ENCODE peak calls at places on chromosomes 16 and 17, in six cellular contexts. I, Z, W, C, J and G are unnamed samples.

GRCh38 chr16:57842606-57843005 is 40.3 kb upstream of the KIFC3 start:
- DNase-seq in I (no peak), Z (no peak), W (no peak), C (no peak), J (no peak), G (no peak)

GRCh38 chr16:49462989-49463371 is 89.4 kb downstream of the C16orf78 start:
- DNase-seq in I (no peak), Z (no peak), W (peak), C (peak), J (no peak), G (no peak)

GRCh38 chr16:13376174-13376573 is 474.8 kb downstream of the SHISA9 start:
- DNase-seq in I (no peak), Z (no peak), W (no peak), C (no peak), J (no peak), G (no peak)

GRCh38 chr17:72030067-72030899 is 90.5 kb upstream of the SOX9 start:
- DNase-seq in I (no peak), Z (no peak), W (peak), C (peak), J (no peak), G (peak)

GRCh38 chr17:48832491-48832890 is 1.7 kb downstream of the CALCOCO2 start:
- DNase-seq in I (no peak), Z (no peak), W (no peak), C (no peak), J (no peak), G (no peak)

GRCh38 chr17:78679495-78680395 is 102.3 kb downstream of the CYTH1 start:
- DNase-seq in I (no peak), Z (no peak), W (no peak), C (no peak), J (no peak), G (no peak)

GRCh38 chr17:39617446-39618251 is 9.1 kb upstream of the PPP1R1B start:
- DNase-seq in I (no peak), Z (no peak), W (peak), C (peak), J (peak), G (no peak)

GRCh38 chr16:55664786-55665407 is 9.1 kb downstream of the SLC6A2 start:
- DNase-seq in I (no peak), Z (no peak), W (no peak), C (no peak), J (no peak), G (no peak)

GRCh38 chr16:84466692-84467091 is 37.8 kb downstream of the MEAK7 start:
- DNase-seq in I (no peak), Z (no peak), W (no peak), C (no peak), J (no peak), G (no peak)

GRCh38 chr17:2899911-2900310 is 103.7 kb downstream of the RAP1GAP2 start:
- DNase-seq in I (no peak), Z (no peak), W (no peak), C (peak), J (no peak), G (no peak)

GRCh38 chr17:6495450-6496115 is 51.3 kb downstream of the PIMREG start:
- DNase-seq in I (no peak), Z (no peak), W (no peak), C (no peak), J (peak), G (no peak)

GRCh38 chr17:63249256-63250006 is 196.7 kb downstream of the CYB561 start:
- DNase-seq in I (no peak), Z (no peak), W (no peak), C (no peak), J (no peak), G (peak)

GRCh38 chr16:12573730-12574383 is 229.8 kb downstream of the CPPED1 start:
- DNase-seq in I (no peak), Z (no peak), W (peak), C (peak), J (no peak), G (no peak)

GRCh38 chr17:40862985-40863733 is 3.9 kb downstream of the KRT12 start:
- DNase-seq in I (no peak), Z (no peak), W (peak), C (no peak), J (no peak), G (no peak)

GRCh38 chr17:7416323-7416722 is 3.8 kb upstream of the SPEM1 start:
- DNase-seq in I (no peak), Z (no peak), W (peak), C (no peak), J (no peak), G (no peak)

GRCh38 chr17:38667099-38667786 is 7.5 kb downstream of the EPOP start:
- DNase-seq in I (peak), Z (no peak), W (peak), C (peak), J (peak), G (peak)

GRCh38 chr16:86029131-86029741 is 130.3 kb downstream of the IRF8 start:
- DNase-seq in I (no peak), Z (no peak), W (no peak), C (peak), J (no peak), G (no peak)

GRCh38 chr16:31403590-31404352 is 10.6 kb downstream of the ITGAD start:
- DNase-seq in I (no peak), Z (no peak), W (no peak), C (no peak), J (no peak), G (no peak)

DNA sequence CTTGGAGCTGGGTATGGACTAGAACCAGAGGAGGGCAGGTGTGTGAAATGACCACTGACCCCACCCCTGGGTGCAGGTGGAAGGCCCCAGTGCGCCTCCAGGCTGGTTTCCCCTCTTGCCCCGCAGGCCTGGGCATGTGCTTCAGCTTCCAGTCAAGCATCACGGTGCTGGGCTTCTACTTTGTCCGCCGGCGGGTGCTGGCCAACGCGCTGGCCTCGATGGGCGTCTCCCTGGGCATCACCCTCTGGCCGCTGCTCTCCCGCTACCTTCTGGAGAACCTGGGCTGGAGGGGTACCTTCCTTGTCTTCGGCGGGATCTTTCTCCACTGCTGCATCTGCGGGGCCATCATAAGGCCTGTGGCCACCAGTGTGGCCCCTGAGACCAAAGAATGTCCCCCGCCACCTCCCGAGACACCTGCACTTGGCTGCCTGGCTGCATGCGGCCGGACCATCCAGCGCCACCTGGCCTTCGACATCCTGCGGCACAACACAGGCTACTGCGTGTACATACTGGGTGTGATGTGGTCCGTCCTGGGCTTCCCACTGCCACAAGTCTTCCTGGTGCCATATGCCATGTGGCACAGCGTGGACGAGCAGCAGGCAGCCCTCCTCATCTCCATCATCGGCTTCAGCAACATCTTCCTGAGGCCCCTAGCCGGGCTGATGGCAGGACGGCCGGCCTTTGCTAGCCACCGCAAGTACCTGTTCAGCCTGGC is 9.7 kb upstream of the ARMC7 start:
- DNase-seq in I (no peak), Z (no peak), W (no peak), C (no peak), J (no peak), G (no peak)
- H3K4me3 ChIP-seq in I (no peak), Z (no peak), W (no peak), C (no peak), J (no peak), G (no peak)

DNA sequence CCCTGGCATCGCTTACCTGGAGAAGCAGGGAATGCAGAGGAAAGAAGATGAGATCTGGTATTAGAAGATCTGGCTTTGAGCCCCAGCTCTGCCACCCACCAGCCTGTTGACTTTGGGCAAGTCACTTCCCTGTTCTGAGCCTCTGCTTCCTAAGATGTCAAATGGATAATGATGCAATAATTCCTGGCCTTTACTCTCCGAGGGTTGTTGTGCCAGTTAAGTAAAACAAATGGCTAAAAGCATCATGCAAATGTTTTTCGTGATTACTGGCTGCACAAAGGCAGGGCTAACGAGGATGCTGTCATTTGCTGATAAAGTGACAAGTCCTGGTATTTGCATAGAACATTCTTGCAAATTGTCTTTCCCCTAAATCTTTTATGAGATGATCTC is 1.3 kb upstream of the ZNF821 start:
- DNase-seq in I (no peak), Z (no peak), W (no peak), C (no peak), J (no peak), G (no peak)
- H3K4me3 ChIP-seq in I (no peak), Z (no peak), W (no peak), C (no peak), J (no peak), G (no peak)

GRCh38 chr17:54901230-54901847 is 687 bp downstream of the TOM1L1 start:
- DNase-seq in I (peak), Z (no peak), W (no peak), C (peak), J (no peak), G (no peak)
- H3K4me3 ChIP-seq in I (peak), Z (peak), W (no peak), C (peak), J (peak), G (peak)

GRCh38 chr17:14305785-14306496 is 5.1 kb downstream of the HS3ST3B1 start:
- DNase-seq in I (no peak), Z (no peak), W (no peak), C (no peak), J (no peak), G (no peak)

GRCh38 chr17:14308965-14309879 is 8.3 kb downstream of the HS3ST3B1 start:
- DNase-seq in I (peak), Z (peak), W (peak), C (peak), J (peak), G (peak)

GRCh38 chr17:14306602-14307001 is 5.7 kb downstream of the HS3ST3B1 start:
- DNase-seq in I (no peak), Z (no peak), W (no peak), C (no peak), J (no peak), G (no peak)

GRCh38 chr17:14308636-14308964 is 7.7 kb downstream of the HS3ST3B1 start:
- DNase-seq in I (no peak), Z (no peak), W (no peak), C (no peak), J (no peak), G (no peak)

GRCh38 chr17:14307560-14308024 is 6.7 kb downstream of the HS3ST3B1 start:
- DNase-seq in I (peak), Z (peak), W (peak), C (no peak), J (no peak), G (no peak)
- H3K4me3 ChIP-seq in I (peak), Z (no peak), W (peak), C (no peak), J (no peak), G (peak)

DNA sequence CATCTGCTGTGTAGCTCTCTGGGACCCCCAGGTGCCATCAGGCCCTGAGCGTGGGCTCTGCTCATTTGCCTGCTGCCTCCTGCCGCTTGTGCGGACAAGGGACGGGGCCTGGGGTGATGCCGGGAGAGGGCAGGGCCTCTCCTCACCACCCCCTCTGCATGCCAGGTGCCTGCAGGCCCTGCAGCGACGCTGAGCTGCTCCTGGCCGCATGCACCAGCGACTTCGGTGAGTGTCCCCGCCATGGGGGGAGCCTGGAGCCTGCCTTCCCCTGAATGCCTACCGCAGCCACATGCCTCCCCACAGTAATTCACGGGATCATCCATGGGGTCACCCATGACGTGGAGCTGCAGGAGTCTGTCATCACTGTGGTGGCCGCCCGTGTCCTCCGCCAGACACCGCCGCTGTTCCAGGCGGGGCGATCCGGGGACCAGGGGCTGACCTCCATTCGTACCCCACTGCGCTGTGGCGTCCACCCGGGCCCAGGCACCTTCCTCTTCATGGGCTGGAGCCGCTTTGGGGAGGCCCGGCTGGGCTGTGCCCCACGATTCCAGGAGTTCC is 1.9 kb downstream of the METRN start:
- DNase-seq in I (no peak), Z (no peak), W (no peak), C (no peak), J (no peak), G (no peak)
- H3K4me3 ChIP-seq in I (no peak), Z (no peak), W (no peak), C (no peak), J (no peak), G (no peak)

GRCh38 chr16:5064915-5065314 is 841 bp downstream of the C16orf89 start:
- DNase-seq in I (no peak), Z (no peak), W (no peak), C (peak), J (no peak), G (no peak)
- H3K4me3 ChIP-seq in I (no peak), Z (no peak), W (no peak), C (no peak), J (no peak), G (no peak)

GRCh38 chr17:59621771-59622170 is 2.1 kb downstream of the CLTC start:
- DNase-seq in I (no peak), Z (no peak), W (no peak), C (no peak), J (no peak), G (no peak)
- H3K4me3 ChIP-seq in I (peak), Z (peak), W (peak), C (peak), J (peak), G (peak)

GRCh38 chr16:71590584-71590983 is 13.7 kb upstream of the TAT start:
- DNase-seq in I (no peak), Z (no peak), W (no peak), C (no peak), J (no peak), G (no peak)

GRCh38 chr16:71594000-71594646 is 17.2 kb upstream of the TAT start:
- DNase-seq in I (no peak), Z (no peak), W (no peak), C (no peak), J (no peak), G (no peak)

GRCh38 chr16:71593048-71593999 is 16.4 kb upstream of the TAT start:
- DNase-seq in I (no peak), Z (no peak), W (no peak), C (no peak), J (no peak), G (no peak)

DNA sequence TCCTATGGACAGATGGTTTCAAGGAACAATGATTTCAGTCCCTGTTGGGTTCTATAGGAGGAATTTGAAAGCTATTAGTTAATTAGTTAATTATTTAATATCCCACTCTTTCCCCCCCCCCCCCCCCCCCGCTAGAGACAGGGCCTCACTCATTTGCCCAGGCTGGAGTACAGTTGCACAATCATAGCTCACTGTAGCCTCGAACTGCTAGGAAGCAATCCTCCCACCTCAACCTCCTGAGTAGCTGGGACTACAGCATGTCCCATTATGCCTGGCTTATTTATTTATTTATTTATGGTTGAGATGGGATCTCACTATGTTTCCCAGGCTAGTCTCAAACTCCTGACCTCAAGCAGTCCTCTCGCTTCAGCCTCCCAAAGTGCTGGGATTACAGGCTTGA is 15.0 kb upstream of the TAT start:
- DNase-seq in I (no peak), Z (no peak), W (no peak), C (no peak), J (no peak), G (no peak)
- H3K4me3 ChIP-seq in I (no peak), Z (no peak), W (no peak), C (no peak), J (no peak), G (no peak)